ENCODE peak calls at places on chromosomes 13 and 19, in six cellular contexts. V is right lobe of liver; H is A172; B is caudate nucleus; E is chondrocyte; T is CD8-positive, alpha-beta memory T cell. Q is an unnamed sample.

GRCh38 chr19:49716154-49716553 is 25.2 kb downstream of the CPT1C start:
- DNase-seq in E (no peak), B (no peak), H (no peak), T (no peak), V (no peak), Q (no peak)

GRCh38 chr19:58325623-58326022 is 1.2 kb upstream of the ZSCAN22 start:
- DNase-seq in V (no peak), B (no peak), E (no peak), H (no peak), T (no peak), Q (no peak)

GRCh38 chr13:39105110-39105509 is 66.9 kb downstream of the NHLRC3 start:
- DNase-seq in B (no peak), H (no peak), T (no peak), V (no peak), E (no peak), Q (no peak)

GRCh38 chr19:38024991-38025716 is 118.1 kb downstream of the SIPA1L3 start:
- DNase-seq in E (peak; percentile 12), B (no peak), T (no peak), V (no peak), H (peak; percentile 25), Q (no peak)

GRCh38 chr13:103615778-103616177 is 549.6 kb upstream of the SLC10A2 start:
- DNase-seq in V (no peak), B (no peak), T (no peak), H (no peak), E (no peak), Q (no peak)

GRCh38 chr19:48867119-48867921 is 1.1 kb downstream of the PLEKHA4 start:
- DNase-seq in B (no peak), T (no peak), H (no peak), V (no peak), E (no peak), Q (no peak)

GRCh38 chr13:20873348-20873747 is 29.2 kb downstream of the XPO4 start:
- DNase-seq in E (no peak), H (peak; percentile 16), T (no peak), B (no peak), V (no peak), Q (no peak)

GRCh38 chr13:47459512-47459911 is 541.6 kb downstream of the SUCLA2 start:
- DNase-seq in B (no peak), H (no peak), T (no peak), V (no peak), E (no peak), Q (no peak)

GRCh38 chr13:30421093-30422055 is 919 bp upstream of the UBE2L5 start:
- DNase-seq in V (peak; percentile 91), H (peak; percentile 60), E (no peak), B (peak; percentile 40), T (no peak), Q (peak; percentile 74)

GRCh38 chr13:99311137-99311536 is 3.9 kb upstream of the GPR183 start:
- DNase-seq in H (no peak), V (no peak), T (no peak), E (no peak), B (no peak), Q (no peak)

GRCh38 chr13:106455777-106456176 is 79.7 kb downstream of the EFNB2 start:
- DNase-seq in B (no peak), H (no peak), E (no peak), T (no peak), V (no peak), Q (no peak)

GRCh38 chr19:47372603-47373002 is 23.5 kb downstream of the DHX34 start:
- DNase-seq in B (no peak), E (no peak), H (no peak), V (no peak), T (no peak), Q (no peak)

GRCh38 chr13:106555631-106556328 is 12.2 kb downstream of the ARGLU1 start:
- DNase-seq in V (no peak), E (no peak), T (no peak), B (no peak), H (no peak), Q (no peak)

GRCh38 chr19:6133231-6133630 is 2.2 kb upstream of the ACSBG2 start:
- DNase-seq in V (no peak), T (no peak), H (no peak), B (no peak), E (no peak), Q (no peak)